ENCODE peak calls at places on chromosome 19, in seven cellular contexts. R, O, Q, T, A, U and E are unnamed samples.
A peak's percentile ranks its signal among the peaks of the same experiment; 100 is the strongest.

GRCh38 chr19:52722062-52723005 is 12.5 kb downstream of the ZNF611 start:
- DNase-seq in T (no peak), Q (no peak), R (peak; percentile 96), O (no peak), A (peak; percentile 44), U (no peak), E (no peak)

GRCh38 chr19:10835089-10835753 is 791 bp downstream of the TMED1 start:
- DNase-seq in Q (no peak), O (peak; percentile 95), A (no peak), U (peak; percentile 100), T (no peak), R (peak; percentile 5), E (peak; percentile 98)

GRCh38 chr19:35587326-35587725 is 1.4 kb downstream of the PMIS2 start:
- DNase-seq in Q (no peak), O (no peak), R (no peak), A (no peak), U (no peak), T (no peak), E (no peak)

GRCh38 chr19:13057744-13058143 is 44.9 kb downstream of the LYL1 start:
- DNase-seq in O (no peak), U (no peak), A (no peak), Q (no peak), T (no peak), R (no peak), E (no peak)

GRCh38 chr19:13109361-13110098 is 6.9 kb upstream of the LYL1 start:
- DNase-seq in A (no peak), T (no peak), O (no peak), U (no peak), R (no peak), Q (no peak), E (no peak)

GRCh38 chr19:41886761-41887710 is 4.1 kb downstream of the ARHGEF1 start:
- DNase-seq in R (peak; percentile 57), Q (no peak), O (no peak), U (no peak), T (peak; percentile 82), A (no peak), E (peak; percentile 78)

GRCh38 chr19:12580180-12580694 is 29.0 kb upstream of the ZNF564 start:
- DNase-seq in A (peak; percentile 79), U (no peak), R (peak; percentile 53), O (no peak), Q (no peak), T (no peak), E (no peak)

GRCh38 chr19:21586341-21587116 is 81.1 kb downstream of the ZNF429 start:
- DNase-seq in Q (no peak), U (peak; percentile 38), A (no peak), T (no peak), O (no peak), R (no peak), E (no peak)

GRCh38 chr19:39405930-39406655 is 554 bp upstream of the ZFP36 start:
- DNase-seq in O (peak; percentile 98), U (no peak), R (peak; percentile 55), Q (peak; percentile 94), A (no peak), T (peak; percentile 84), E (peak; percentile 76)

GRCh38 chr19:51188227-51188559 is 36.7 kb upstream of the CD33 start:
- DNase-seq in A (no peak), R (no peak), O (no peak), U (no peak), T (no peak), Q (no peak), E (no peak)

GRCh38 chr19:23762884-23763711 is 4.4 kb upstream of the ZNF681 start:
- DNase-seq in T (peak; percentile 84), U (peak; percentile 90), A (no peak), O (peak; percentile 91), R (peak; percentile 79), Q (no peak), E (peak; percentile 36)

GRCh38 chr19:38596057-38596981 is 21.4 kb downstream of the MAP4K1 start:
- DNase-seq in T (no peak), R (peak; percentile 34), U (peak; percentile 72), O (peak; percentile 71), Q (peak; percentile 76), A (no peak), E (no peak)

GRCh38 chr19:558770-559439 is 13.5 kb upstream of the BSG start:
- DNase-seq in U (peak; percentile 40), Q (no peak), T (no peak), A (no peak), O (no peak), R (no peak), E (no peak)

GRCh38 chr19:41882568-41883462 is at the start of gene ARHGEF1:
- DNase-seq in T (peak; percentile 70), O (no peak), R (peak; percentile 15), A (no peak), U (peak; percentile 62), Q (no peak), E (peak; percentile 76)

GRCh38 chr19:42207767-42208259 is 9.7 kb downstream of the DEDD2 start:
- DNase-seq in T (no peak), U (peak; percentile 43), O (no peak), R (peak; percentile 75), Q (no peak), A (no peak), E (no peak)

GRCh38 chr19:38862321-38863059 is 12.7 kb upstream of the HNRNPL start:
- DNase-seq in O (no peak), A (peak; percentile 59), Q (no peak), T (no peak), R (no peak), U (no peak), E (no peak)

GRCh38 chr19:4909172-4909896 is at the start of gene UHRF1:
- DNase-seq in O (no peak), U (no peak), A (no peak), R (no peak), Q (no peak), T (peak; percentile 86), E (peak; percentile 86)

GRCh38 chr19:33052352-33052972 is 12.2 kb downstream of the RHPN2 start:
- DNase-seq in U (peak; percentile 37), Q (no peak), O (no peak), T (no peak), R (peak; percentile 58), A (no peak), E (no peak)

GRCh38 chr19:55149078-55150003 is at the start of gene TNNT1:
- DNase-seq in Q (no peak), R (no peak), O (no peak), A (no peak), T (no peak), U (no peak), E (no peak)

GRCh38 chr19:43731346-43731745 is 15.5 kb downstream of the IRGC start:
- DNase-seq in T (no peak), O (no peak), Q (no peak), U (no peak), R (no peak), A (no peak), E (no peak)
- TF ChIP-seq CTCF in T (no peak), O (no peak), Q (no peak), U (no peak), R (no peak), A (no peak), E (no peak)

GRCh38 chr19:49763230-49763629 is at the start of gene TSKS:
- DNase-seq in O (no peak), R (no peak), A (no peak), Q (no peak), T (no peak), U (no peak), E (no peak)

GRCh38 chr19:49764341-49764740 is 1.2 kb upstream of the TSKS start:
- DNase-seq in O (no peak), T (no peak), A (no peak), R (no peak), U (no peak), Q (no peak), E (no peak)

GRCh38 chr19:49761249-49761624 is 1.9 kb downstream of the TSKS start:
- DNase-seq in U (no peak), A (no peak), R (no peak), T (no peak), O (no peak), Q (no peak), E (no peak)

GRCh38 chr19:49758292-49758691 is 4.8 kb downstream of the TSKS start:
- DNase-seq in O (no peak), R (no peak), U (no peak), Q (no peak), T (no peak), A (no peak), E (no peak)

DNA sequence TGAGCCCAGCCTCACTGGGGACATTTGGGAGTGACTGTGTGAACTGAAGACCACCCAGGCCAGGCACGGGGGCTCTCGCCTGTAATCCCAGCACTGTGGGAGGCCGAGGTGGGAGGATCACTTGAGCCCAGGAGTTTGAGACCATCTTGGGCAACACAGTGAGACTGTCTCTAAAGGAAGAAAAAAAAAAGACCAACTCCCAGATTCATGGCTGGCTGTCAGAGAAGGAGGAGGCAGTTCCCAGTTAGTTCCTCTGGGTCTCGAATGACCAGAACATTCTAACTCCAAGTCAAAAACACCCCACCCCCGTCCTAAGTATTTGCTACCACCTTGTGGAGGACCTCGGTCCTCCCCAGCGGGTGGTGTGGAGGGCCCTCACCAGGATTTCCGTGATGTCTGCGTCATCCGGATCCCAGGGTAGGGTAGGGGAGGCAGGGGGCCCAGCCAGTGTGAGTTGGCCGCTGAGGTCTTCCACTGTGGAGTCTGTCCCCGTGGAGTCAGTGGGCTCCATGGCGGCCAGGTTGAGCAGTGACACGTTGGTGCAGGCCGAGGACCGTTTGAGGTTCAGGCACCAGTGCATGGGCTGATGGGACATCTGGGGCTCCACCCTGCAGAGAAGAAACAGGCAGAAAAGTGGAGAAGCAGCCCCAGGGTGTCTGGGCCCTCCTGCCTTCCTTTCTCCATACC is 1.3 kb downstream of the TSKS start:
- DNase-seq in U (no peak), T (peak; percentile 34), Q (no peak), O (no peak), A (no peak), R (peak; percentile 42), E (no peak)
- TF ChIP-seq CTCF in U (no peak), T (peak; percentile 54), Q (no peak), O (no peak), A (peak; percentile 22), R (peak; percentile 41), E (peak; percentile 34)

GRCh38 chr19:34556500-34556899 is 74.9 kb downstream of the WTIP start:
- DNase-seq in O (no peak), A (peak; percentile 16), R (no peak), T (peak; percentile 24), U (no peak), Q (no peak), E (no peak)
- TF ChIP-seq CTCF in O (no peak), A (peak; percentile 47), R (peak; percentile 47), T (peak; percentile 75), U (no peak), Q (peak; percentile 86), E (peak; percentile 37)

DNA sequence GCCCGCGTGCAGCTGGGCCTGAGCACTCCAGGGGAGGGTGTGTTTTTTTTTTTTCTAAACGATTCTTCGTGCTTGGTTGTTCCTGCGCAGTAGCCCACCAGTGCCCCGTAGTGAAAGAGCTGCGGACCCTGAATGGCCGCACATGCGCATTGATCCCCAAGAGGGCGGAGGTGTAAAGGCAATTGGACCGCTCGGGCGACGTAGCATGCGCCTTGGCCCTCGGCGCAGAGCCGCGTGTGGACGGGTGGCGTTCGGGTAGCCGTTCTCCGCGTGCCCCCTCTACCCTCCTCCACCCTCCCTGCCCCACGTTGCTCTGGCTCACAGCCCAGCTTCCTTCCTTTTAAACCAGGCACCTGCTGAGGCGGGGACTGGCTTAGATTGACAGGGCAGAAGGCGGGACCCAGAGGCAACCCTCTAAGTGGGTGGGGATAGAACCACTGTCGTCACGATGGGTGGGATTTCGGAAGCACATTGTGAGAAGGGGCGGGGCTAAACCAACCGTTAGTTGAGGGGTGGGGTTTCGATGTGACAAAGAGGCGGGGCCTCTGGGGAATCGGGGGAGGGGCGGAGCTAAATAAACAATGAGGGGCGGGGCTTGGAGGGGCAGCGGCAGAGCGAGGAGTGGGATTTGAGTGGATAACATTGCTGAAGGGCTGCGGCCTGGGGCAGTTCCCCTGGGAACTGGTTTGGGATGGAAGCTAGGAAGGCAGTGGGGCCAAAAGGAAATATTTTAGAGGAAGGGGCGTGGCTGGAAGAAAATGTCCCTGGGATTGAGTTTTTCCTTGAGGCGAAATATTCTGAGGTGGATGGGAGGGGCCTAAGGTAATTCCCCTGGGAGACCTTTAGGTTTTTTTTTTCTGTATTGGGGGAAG is 543 bp upstream of the NUP62 start:
- DNase-seq in R (peak; percentile 93), A (peak; percentile 86), T (peak; percentile 99), U (peak; percentile 91), Q (peak; percentile 86), O (peak; percentile 92), E (peak; percentile 99)
- TF ChIP-seq CTCF in R (no peak), A (peak; percentile 0), T (no peak), U (no peak), Q (no peak), O (no peak), E (no peak)